ENCODE peak calls at places on chromosome 6, in six cellular contexts. One of them, this sample, is unnamed.

GRCh38 chr6:72283571-72283970 is 338.3 kb upstream of the KCNQ5 start:
- DNase-seq in LoVo: no peak
- DNase-seq in WTC11: no peak
- DNase-seq in Karpas-422: no peak
- DNase-seq in CD4-positive, CD25-positive, alpha-beta regulatory T cell: no peak
- DNase-seq in A172: no peak
- DNase-seq in this sample: no peak

GRCh38 chr6:79824231-79824630 is 123.1 kb downstream of the ELOVL4 start:
- DNase-seq in WTC11: no peak
- DNase-seq in A172: no peak
- DNase-seq in Karpas-422: no peak
- DNase-seq in CD4-positive, CD25-positive, alpha-beta regulatory T cell: no peak
- DNase-seq in LoVo: no peak
- DNase-seq in this sample: no peak

GRCh38 chr6:31592396-31592771 is 422 bp downstream of the NCR3 start:
- DNase-seq in LoVo: no peak
- DNase-seq in A172: no peak
- DNase-seq in Karpas-422: no peak
- DNase-seq in WTC11: no peak
- DNase-seq in CD4-positive, CD25-positive, alpha-beta regulatory T cell: no peak
- DNase-seq in this sample: no peak

GRCh38 chr6:45599053-45599452 is 221.3 kb upstream of the SUPT3H start:
- DNase-seq in Karpas-422: no peak
- DNase-seq in A172: no peak
- DNase-seq in LoVo: no peak
- DNase-seq in WTC11: no peak
- DNase-seq in CD4-positive, CD25-positive, alpha-beta regulatory T cell: no peak
- DNase-seq in this sample: no peak

GRCh38 chr6:89148016-89148750 is 2.3 kb downstream of the PM20D2 start:
- DNase-seq in LoVo: no peak
- DNase-seq in CD4-positive, CD25-positive, alpha-beta regulatory T cell: no peak
- DNase-seq in WTC11: no peak
- DNase-seq in Karpas-422: no peak
- DNase-seq in A172: no peak
- DNase-seq in this sample: no peak

GRCh38 chr6:91716361-91716760 is 1129.5 kb upstream of the MAP3K7 start:
- DNase-seq in WTC11: no peak
- DNase-seq in CD4-positive, CD25-positive, alpha-beta regulatory T cell: no peak
- DNase-seq in Karpas-422: no peak
- DNase-seq in A172: no peak
- DNase-seq in LoVo: no peak
- DNase-seq in this sample: peak; percentile 9

GRCh38 chr6:33592595-33593413 is 12.7 kb upstream of the BAK1 start:
- DNase-seq in WTC11: peak; percentile 84
- DNase-seq in LoVo: no peak
- DNase-seq in CD4-positive, CD25-positive, alpha-beta regulatory T cell: peak; percentile 68
- DNase-seq in Karpas-422: peak; percentile 44
- DNase-seq in A172: no peak
- DNase-seq in this sample: peak; percentile 57

GRCh38 chr6:88512951-88513350 is 346.8 kb upstream of the CNR1 start:
- DNase-seq in LoVo: no peak
- DNase-seq in Karpas-422: peak; percentile 27
- DNase-seq in CD4-positive, CD25-positive, alpha-beta regulatory T cell: no peak
- DNase-seq in A172: no peak
- DNase-seq in WTC11: no peak
- DNase-seq in this sample: no peak

GRCh38 chr6:14997507-14997906 is 248.4 kb upstream of the JARID2 start:
- DNase-seq in CD4-positive, CD25-positive, alpha-beta regulatory T cell: no peak
- DNase-seq in A172: no peak
- DNase-seq in LoVo: no peak
- DNase-seq in WTC11: no peak
- DNase-seq in Karpas-422: no peak
- DNase-seq in this sample: no peak

GRCh38 chr6:158911746-158912158 is 88.2 kb downstream of the RSPH3 start:
- DNase-seq in A172: no peak
- DNase-seq in LoVo: no peak
- DNase-seq in WTC11: no peak
- DNase-seq in Karpas-422: peak; percentile 48
- DNase-seq in CD4-positive, CD25-positive, alpha-beta regulatory T cell: peak; percentile 44
- DNase-seq in this sample: peak; percentile 47

GRCh38 chr6:142947702-142948480 is 2.9 kb upstream of the HIVEP2 start:
- DNase-seq in WTC11: no peak
- DNase-seq in A172: no peak
- DNase-seq in LoVo: no peak
- DNase-seq in CD4-positive, CD25-positive, alpha-beta regulatory T cell: peak; percentile 65
- DNase-seq in Karpas-422: peak; percentile 49
- DNase-seq in this sample: no peak

This sample was measured in SW480.